ENCODE peak calls at places on chromosomes 4 and X, in ten cellular contexts. B is cardiac fibroblast; J is cardiac muscle cell; V is HEK293T; C is T1000; N is HuH-7.5; F is naive thymus-derived CD8-positive, alpha-beta T cell; M is ELR; U is activated naive CD8-positive, alpha-beta T cell treated with anti-CD3 and anti-CD28 coated beads, Interleukin-2, amount 50 U/mL, for 24 hours; K is HS-5. A is an unnamed sample.

GRCh38 chr4:75830906-75831305 is 71.3 kb downstream of the PPEF2 start:
- DNase-seq in B (peak; percentile 56), J (no peak), V (no peak), C (no peak), N (no peak), F (no peak), M (no peak), U (no peak), K (no peak), A (no peak)

GRCh38 chr4:171891038-171891437 is 77.8 kb downstream of the GALNTL6 start:
- DNase-seq in B (no peak), J (no peak), V (no peak), C (no peak), N (no peak), F (no peak), M (peak; percentile 3), U (no peak), K (no peak), A (no peak)

GRCh38 chr4:51999250-51999649 is 20.9 kb downstream of the LRRC66 start:
- DNase-seq in B (no peak), J (no peak), V (no peak), C (no peak), N (no peak), F (no peak), M (no peak), U (no peak), K (no peak), A (no peak)

GRCh38 chr4:151842430-151843079 is 81.7 kb upstream of the GATB start:
- DNase-seq in B (no peak), J (no peak), V (no peak), C (no peak), N (no peak), F (no peak), M (no peak), U (no peak), K (no peak), A (no peak)

GRCh38 chrX:44314259-44314734 is 29.2 kb downstream of the EFHC2 start:
- DNase-seq in B (peak; percentile 82), J (peak; percentile 73), V (no peak), C (peak; percentile 2), N (peak; percentile 2), F (no peak), M (peak; percentile 30), U (peak; percentile 6), K (peak; percentile 24), A (no peak)

GRCh38 chr4:83993774-83994173 is 457.9 kb downstream of the GPAT3 start:
- DNase-seq in B (no peak), J (no peak), V (no peak), C (no peak), N (no peak), F (no peak), M (peak; percentile 12), U (no peak), K (no peak), A (no peak)

GRCh38 chr4:52368895-52369294 is 290.2 kb downstream of the USP46 start:
- DNase-seq in B (no peak), J (no peak), V (no peak), C (no peak), N (no peak), F (no peak), M (no peak), U (no peak), K (no peak), A (no peak)

GRCh38 chr4:143538979-143539669 is 25.6 kb downstream of the SMARCA5 start:
- DNase-seq in B (no peak), J (no peak), V (no peak), C (no peak), N (no peak), F (no peak), M (no peak), U (peak; percentile 16), K (no peak), A (no peak)

GRCh38 chrX:74922922-74923321 is 2.3 kb downstream of the NEXMIF start:
- DNase-seq in B (no peak), J (no peak), V (no peak), C (no peak), N (no peak), F (no peak), M (no peak), U (no peak), K (no peak), A (no peak)

GRCh38 chr4:184804621-184805020 is 21.1 kb downstream of the ACSL1 start:
- DNase-seq in B (no peak), J (no peak), V (no peak), C (no peak), N (no peak), F (no peak), M (no peak), U (no peak), K (no peak), A (no peak)

GRCh38 chr4:105145059-105145912 is 1.4 kb upstream of the TET2 start:
- DNase-seq in B (no peak), J (peak; percentile 3), V (no peak), C (no peak), N (no peak), F (peak; percentile 56), M (peak; percentile 33), U (no peak), K (no peak), A (no peak)

GRCh38 chr4:37977471-37978452 is 17.6 kb downstream of the PTTG2 start:
- DNase-seq in B (peak; percentile 82), J (peak; percentile 44), V (peak; percentile 37), C (peak; percentile 64), N (peak; percentile 53), F (peak; percentile 76), M (peak; percentile 68), U (peak; percentile 75), K (no peak), A (peak; percentile 55)

GRCh38 chr4:140943887-140944515 is 187.8 kb upstream of the TBC1D9 start:
- DNase-seq in B (peak; percentile 36), J (no peak), V (no peak), C (no peak), N (no peak), F (no peak), M (no peak), U (no peak), K (peak; percentile 18), A (no peak)

GRCh38 chrX:41382699-41383645 is 49.0 kb downstream of the DDX3X start:
- DNase-seq in B (peak; percentile 62), J (no peak), V (no peak), C (no peak), N (no peak), F (peak; percentile 56), M (peak; percentile 46), U (no peak), K (no peak), A (no peak)